ENCODE peak calls at places on chromosomes 1 and 21, in nine cellular contexts. L, X, D, T, W, K, A, P and Y are unnamed samples.
A peak's percentile ranks its signal among the peaks of the same experiment; 100 is the strongest.

GRCh38 chr1:3771108-3772026 is 1.2 kb upstream of the SMIM1 start:
- DNase-seq in W (no peak), X (no peak), K (no peak), D (no peak), L (no peak), P (no peak), T (no peak), A (no peak), Y (no peak)

GRCh38 chr1:45585496-45586075 is 1.7 kb downstream of the NASP start:
- DNase-seq in W (no peak), L (no peak), X (no peak), P (no peak), D (no peak), K (no peak), A (no peak), T (no peak), Y (no peak)

GRCh38 chr1:156582388-156583022 is 3.0 kb downstream of the TTC24 start:
- DNase-seq in P (no peak), W (no peak), L (no peak), T (no peak), A (no peak), K (no peak), X (no peak), D (no peak), Y (no peak)

GRCh38 chr1:192485692-192486436 is 89.7 kb upstream of the RGS1 start:
- DNase-seq in K (peak; percentile 99), D (no peak), X (peak; percentile 71), L (peak; percentile 84), A (no peak), W (no peak), T (no peak), P (no peak), Y (peak; percentile 94)

GRCh38 chr1:221886311-221887090 is 144.6 kb upstream of the DUSP10 start:
- DNase-seq in A (no peak), D (peak; percentile 5), P (no peak), L (no peak), K (no peak), X (no peak), W (no peak), T (no peak), Y (no peak)

GRCh38 chr21:28875078-28875477 is 117.6 kb downstream of the LTN1 start:
- DNase-seq in D (no peak), P (no peak), X (no peak), W (no peak), A (no peak), K (peak; percentile 11), L (no peak), T (no peak), Y (no peak)

GRCh38 chr1:222736972-222737371 is at the start of gene FAM177B:
- DNase-seq in T (no peak), A (no peak), D (no peak), L (no peak), X (no peak), W (no peak), K (no peak), P (no peak), Y (no peak)

GRCh38 chr1:226397955-226398636 is 9.8 kb downstream of the PARP1 start:
- DNase-seq in A (no peak), P (no peak), T (no peak), D (no peak), X (no peak), L (no peak), K (no peak), W (no peak), Y (no peak)

GRCh38 chr1:198906739-198907422 is 268.0 kb downstream of the PTPRC start:
- DNase-seq in L (no peak), X (no peak), A (no peak), W (no peak), K (no peak), D (no peak), P (no peak), T (no peak), Y (no peak)